ENCODE peak calls at places on chromosomes 13 and 19, in six cellular contexts. Z, M, Q, G, O and T are unnamed samples.

GRCh38 chr19:40688294-40688693 is 2.2 kb downstream of the NUMBL start:
- DNase-seq in Z (no peak), M (no peak), Q (no peak), G (no peak), O (no peak), T (no peak)

GRCh38 chr13:27424246-27425150 is at the start of gene GTF3A:
- DNase-seq in Z (peak), M (peak), Q (peak), G (peak), O (peak), T (peak)

GRCh38 chr13:98264877-98265276 is 87.8 kb upstream of the RNF113B start:
- DNase-seq in Z (no peak), M (no peak), Q (no peak), G (no peak), O (no peak), T (no peak)

GRCh38 chr13:49784886-49785570 is 7.5 kb downstream of the KPNA3 start:
- DNase-seq in Z (no peak), M (no peak), Q (no peak), G (no peak), O (no peak), T (no peak)

GRCh38 chr13:72726721-72727416 is 560 bp downstream of the MZT1 start:
- DNase-seq in Z (peak), M (peak), Q (no peak), G (peak), O (peak), T (no peak)

GRCh38 chr19:35030257-35031071 is at the start of gene SCN1B:
- DNase-seq in Z (peak), M (peak), Q (peak), G (peak), O (peak), T (no peak)

GRCh38 chr13:19061278-19061677 is 120.3 kb downstream of the TUBA3C start:
- DNase-seq in Z (no peak), M (no peak), Q (no peak), G (no peak), O (no peak), T (no peak)

GRCh38 chr19:46753420-46754155 is 7.3 kb upstream of the STRN4 start:
- DNase-seq in Z (peak), M (peak), Q (peak), G (peak), O (peak), T (no peak)

GRCh38 chr13:98528663-98529064 is 48.2 kb downstream of the STK24 start:
- DNase-seq in Z (no peak), M (peak), Q (no peak), G (no peak), O (no peak), T (no peak)

GRCh38 chr13:110306960-110307696 is at the start of the genes COL4A1 and COL4A2:
- DNase-seq in Z (no peak), M (no peak), Q (no peak), G (no peak), O (peak), T (no peak)

GRCh38 chr19:40612831-40613668 is 11.9 kb downstream of the LTBP4 start:
- DNase-seq in Z (no peak), M (peak), Q (peak), G (peak), O (peak), T (no peak)

GRCh38 chr13:77112961-77113360 is 86.0 kb upstream of the FBXL3 start:
- DNase-seq in Z (no peak), M (no peak), Q (no peak), G (no peak), O (no peak), T (no peak)

GRCh38 chr13:25281193-25281936 is 5.9 kb downstream of the MTMR6 start:
- DNase-seq in Z (no peak), M (peak), Q (no peak), G (no peak), O (no peak), T (no peak)